ENCODE peak calls at places on chromosomes 1 and 21, in five cellular contexts. L is GM12878, G is K562, D is H1, S is HepG2. F is an unnamed sample.

GRCh38 chr1:153534933-153535663 is 693 bp downstream of the S100A6 start:
- DNase-seq in L (no peak), G (peak; percentile 6), D (no peak), S (no peak), F (no peak)

GRCh38 chr1:106676021-106676420 is 380.5 kb upstream of the PRMT6 start:
- DNase-seq in L (no peak), G (no peak), D (no peak), S (no peak), F (no peak)

GRCh38 chr1:165408518-165408917 is 36.4 kb downstream of the RXRG start:
- DNase-seq in L (no peak), G (peak; percentile 57), D (no peak), S (peak; percentile 55), F (peak; percentile 45)

GRCh38 chr1:227938911-227939790 is 8.6 kb downstream of the WNT9A start:
- DNase-seq in L (no peak), G (no peak), D (no peak), S (no peak), F (no peak)

GRCh38 chr1:76494807-76495206 is 372.5 kb upstream of the ST6GALNAC5 start:
- DNase-seq in L (peak; percentile 45), G (no peak), D (no peak), S (no peak), F (no peak)

GRCh38 chr1:93331412-93331811 is 14.3 kb upstream of the DR1 start:
- DNase-seq in L (no peak), G (no peak), D (no peak), S (no peak), F (no peak)

GRCh38 chr1:167634435-167634834 is 4.4 kb downstream of the RCSD1 start:
- DNase-seq in L (no peak), G (no peak), D (no peak), S (no peak), F (no peak)

GRCh38 chr1:116165572-116165971 is 54.4 kb downstream of the MAB21L3 start:
- DNase-seq in L (no peak), G (no peak), D (no peak), S (no peak), F (no peak)

GRCh38 chr1:233613252-233614172 is at the start of gene KCNK1:
- DNase-seq in L (no peak), G (peak; percentile 77), D (peak; percentile 41), S (no peak), F (peak; percentile 83)

GRCh38 chr1:236702995-236703394 is 16.7 kb downstream of the ACTN2 start:
- DNase-seq in L (no peak), G (no peak), D (no peak), S (no peak), F (no peak)

GRCh38 chr1:150173161-150173585 is 23.5 kb downstream of the PLEKHO1 start:
- DNase-seq in L (no peak), G (no peak), D (no peak), S (peak; percentile 33), F (no peak)

DNA sequence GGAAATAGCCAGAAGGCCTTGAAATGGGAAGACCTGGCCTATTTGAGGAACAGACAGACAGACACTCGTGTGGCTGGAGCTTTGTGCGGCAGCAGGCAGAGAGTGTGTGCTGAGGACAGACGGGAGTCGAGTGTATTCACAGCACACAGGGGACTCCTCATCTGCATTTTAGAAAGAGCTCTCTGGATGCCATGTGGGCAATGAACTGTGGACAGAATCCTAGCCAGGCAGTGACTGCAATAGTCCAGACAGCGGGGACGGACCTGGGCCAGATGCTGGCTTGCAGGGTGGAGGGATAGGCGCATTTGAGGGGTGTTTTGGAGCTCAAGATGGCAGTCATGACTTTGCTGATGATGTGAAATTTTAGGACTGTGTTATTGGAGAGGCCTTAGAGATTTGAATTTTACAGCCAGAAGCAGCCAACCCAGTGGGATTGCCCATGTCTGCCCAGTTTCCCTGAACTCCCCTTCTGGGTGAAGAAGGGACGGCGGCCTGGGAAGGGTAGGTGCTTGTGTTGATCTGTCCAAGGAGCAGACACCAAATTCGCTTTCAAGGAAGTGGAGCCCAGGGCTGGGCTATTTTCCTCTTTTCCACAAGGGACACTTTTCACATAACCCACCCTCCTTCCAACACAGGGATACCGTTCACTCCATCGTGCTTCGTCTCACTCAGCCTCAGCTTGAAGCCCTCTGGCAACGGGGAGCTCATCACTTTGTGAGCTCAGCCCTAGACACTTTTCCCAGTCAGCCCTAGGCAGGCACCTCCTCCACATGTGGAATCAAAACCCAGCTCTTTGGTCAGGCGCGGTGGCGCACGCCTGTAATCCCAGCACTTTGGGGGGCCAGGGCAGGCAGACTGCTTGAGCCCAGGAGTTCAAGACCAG is 43.8 kb downstream of the CHAF1B start:
- DNase-seq in L (no peak), G (no peak), D (no peak), S (no peak), F (no peak)
- TF ChIP-seq ZNF274 in L (no peak), G (no peak), D (no peak), S (no peak), F (no peak)

GRCh38 chr21:45051580-45052434 is 22.6 kb upstream of the ADARB1 start:
- DNase-seq in L (no peak), G (no peak), D (no peak), S (no peak), F (no peak)
- H3K9ac ChIP-seq in L (no peak overlapping the region), G (no peak overlapping the region), D (no peak overlapping the region), S (no peak overlapping the region), F (no peak overlapping the region)

DNA sequence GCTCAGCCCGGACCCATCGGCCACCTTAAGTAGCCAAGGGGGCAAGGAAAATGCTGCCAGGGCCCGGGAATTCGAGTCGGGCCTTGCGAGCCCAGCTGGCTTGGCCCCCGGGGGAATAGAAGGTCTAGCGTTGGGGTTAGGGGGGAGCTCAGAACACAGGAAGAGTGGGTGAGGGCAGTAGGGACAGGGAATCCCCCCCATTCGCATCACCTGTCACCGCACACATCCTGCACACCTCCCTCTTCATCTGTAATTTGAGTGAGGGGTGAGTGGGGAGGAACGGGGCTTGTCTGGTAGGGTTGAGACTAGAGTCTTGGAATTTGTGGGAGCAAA is 366 bp upstream of the PLXNA2 start:
- DNase-seq in L (no peak), G (no peak), D (no peak), S (no peak), F (no peak)
- H3K4me2 ChIP-seq in L (peak overlapping the region; percentile 68), G (peak overlapping the region; percentile 4), D (peak overlapping the region; percentile 98), S (peak overlapping the region; percentile 92), F (peak overlapping the region; percentile 75)

DNA sequence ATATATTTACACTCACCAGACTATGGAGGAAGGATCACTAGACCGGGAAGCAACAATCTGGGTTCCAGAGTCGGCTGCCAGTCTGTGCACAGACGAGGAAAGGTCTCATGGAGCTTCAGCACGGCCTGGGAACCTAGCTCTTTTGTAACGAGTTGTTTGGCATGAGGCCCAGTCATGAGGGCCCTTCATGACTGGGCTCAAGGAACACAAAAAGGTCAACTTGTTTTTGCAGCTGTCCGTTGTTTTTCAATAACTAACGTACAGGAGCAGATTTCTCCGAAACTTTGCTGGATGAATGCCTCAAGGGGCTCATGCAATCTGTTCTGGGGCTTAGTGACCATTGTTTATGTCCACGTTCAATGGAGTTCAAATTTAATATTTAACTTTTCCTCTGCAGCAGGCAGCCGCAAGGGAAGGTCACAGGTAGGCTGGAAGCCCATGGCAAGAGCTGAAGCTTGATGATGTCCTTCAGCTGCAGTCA is 5.9 kb upstream of the STUM start:
- DNase-seq in L (no peak), G (no peak), D (no peak), S (peak; percentile 54), F (no peak)
- TF ChIP-seq ZNF274 in L (no peak), G (no peak), D (no peak), S (no peak), F (no peak)

GRCh38 chr1:208085655-208086054 is 158.5 kb downstream of the PLXNA2 start:
- DNase-seq in L (no peak), G (no peak), D (no peak), S (no peak), F (no peak)
- H3K9ac ChIP-seq in L (no peak overlapping the region), G (no peak overlapping the region), D (no peak overlapping the region), S (no peak overlapping the region), F (no peak overlapping the region)

DNA sequence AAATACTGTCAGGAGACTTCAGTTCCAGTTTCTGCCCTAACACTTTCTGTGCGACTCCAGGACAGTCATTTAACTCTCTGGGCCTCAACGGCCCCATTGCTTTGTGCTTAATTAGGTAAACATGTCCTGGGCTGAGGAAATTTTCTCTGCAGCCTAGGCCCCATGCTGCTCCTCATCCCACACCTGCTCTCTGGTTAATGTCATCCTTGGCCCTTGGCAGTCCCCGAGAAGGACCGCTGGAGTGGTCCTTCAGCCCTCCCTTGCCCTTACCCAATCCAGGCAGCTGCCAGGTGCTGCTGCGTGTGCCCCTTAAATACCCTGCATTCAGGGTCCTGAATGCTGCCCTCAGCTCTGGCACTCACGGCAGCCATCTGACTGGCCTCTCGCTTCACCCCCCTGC is 18.7 kb downstream of the UBL4B start:
- DNase-seq in L (no peak), G (no peak), D (no peak), S (no peak), F (no peak)
- H3K4me2 ChIP-seq in L (no peak overlapping the region), G (no peak overlapping the region), D (peak overlapping the region; percentile 62), S (no peak overlapping the region), F (no peak overlapping the region)

GRCh38 chr21:19353271-19353670 is 949.7 kb upstream of the TMPRSS15 start:
- DNase-seq in L (no peak), G (no peak), D (no peak), S (no peak), F (no peak)
- TF ChIP-seq ZNF274 in L (no peak), G (no peak), D (no peak), S (no peak), F (no peak)

DNA sequence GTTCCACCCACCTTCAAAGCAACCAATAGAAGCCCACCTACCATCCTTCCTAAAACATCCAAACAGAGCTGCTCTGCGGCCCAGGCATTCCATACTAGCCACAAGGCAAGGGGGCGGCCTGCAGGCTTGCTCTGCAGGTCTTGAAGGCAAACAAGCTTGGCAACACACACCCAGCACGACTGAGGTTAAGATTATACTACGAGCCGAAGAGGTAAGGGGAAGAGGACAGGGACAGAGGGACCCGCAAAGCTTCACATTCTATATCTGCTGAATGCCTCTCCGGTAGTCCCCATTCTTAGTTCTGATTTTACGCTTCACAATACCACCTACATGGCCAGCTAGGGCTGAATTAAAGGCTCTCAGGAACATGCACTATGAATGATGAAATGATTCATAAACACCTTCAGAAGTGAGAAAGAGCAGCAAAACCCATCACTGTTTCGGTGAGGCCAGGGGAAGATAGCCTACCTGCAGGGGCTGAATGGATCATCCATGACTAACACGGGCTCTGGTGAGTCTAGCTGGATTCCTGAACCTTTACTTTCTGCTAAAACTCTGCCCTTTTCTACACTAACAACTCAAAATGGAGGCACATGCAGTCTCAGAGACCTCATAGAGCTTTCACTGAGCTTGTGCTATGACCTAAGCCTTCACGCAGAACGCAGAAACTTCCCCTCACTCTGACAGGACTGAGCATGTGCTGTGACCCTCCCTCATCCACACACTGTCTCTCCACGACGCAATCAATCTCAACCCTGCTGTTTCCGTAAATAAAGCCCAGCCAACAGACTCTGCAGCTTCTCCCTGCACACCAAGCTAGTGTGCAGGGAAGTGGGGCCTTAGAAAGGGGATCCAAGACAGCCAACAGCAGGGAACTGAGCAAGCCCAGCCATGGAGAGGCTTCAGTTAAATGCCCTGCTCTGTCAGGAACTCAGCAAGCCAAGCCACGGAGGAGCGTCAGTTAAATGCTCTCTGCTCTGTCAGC is 207.7 kb downstream of the SLC45A1 start:
- DNase-seq in L (peak; percentile 66), G (peak; percentile 57), D (peak; percentile 36), S (peak; percentile 64), F (peak; percentile 65)
- H3K9ac ChIP-seq in L (peak overlapping the region; percentile 36), G (peak overlapping the region; percentile 69), D (peak overlapping the region; percentile 32), S (no peak overlapping the region), F (peak overlapping the region; percentile 19)

F was measured in HCT116.